ENCODE peak calls at places on chromosomes 1 and 21, in nine cellular contexts. X is Caki2, U is HEK293T, F is HFF-Myc, B is fibroblast of villous mesenchyme, A is cardiac fibroblast, K is upper lobe of right lung, W is AG08396, I is fibroblast of mammary gland. O is an unnamed sample.

GRCh38 chr21:34671891-34672290 is 3.1 kb downstream of the CLIC6 start:
- DNase-seq in A (no peak), B (no peak), U (no peak), F (no peak), X (no peak), W (no peak), I (no peak), K (no peak), O (no peak)

GRCh38 chr21:37226356-37226920 is 40.7 kb downstream of the VPS26C start:
- DNase-seq in I (no peak), F (no peak), W (no peak), U (no peak), X (no peak), K (no peak), B (no peak), A (no peak), O (no peak)

GRCh38 chr1:109206324-109206723 is 7.4 kb upstream of the SARS1 start:
- DNase-seq in K (no peak), X (no peak), U (no peak), A (no peak), I (no peak), B (no peak), F (no peak), W (no peak), O (no peak)

GRCh38 chr1:150549496-150550221 is 451 bp downstream of the ADAMTSL4 start:
- DNase-seq in F (no peak), W (peak; percentile 75), X (no peak), U (no peak), A (no peak), I (peak; percentile 34), K (no peak), B (no peak), O (no peak)

GRCh38 chr1:236534164-236534651 is 10.4 kb downstream of the LGALS8 start:
- DNase-seq in B (peak; percentile 45), K (no peak), X (peak; percentile 19), A (peak; percentile 39), I (peak; percentile 78), U (no peak), W (peak; percentile 44), F (no peak), O (no peak)

GRCh38 chr1:12600335-12600734 is 17.7 kb downstream of the DHRS3 start:
- DNase-seq in F (no peak), A (no peak), U (no peak), W (no peak), I (no peak), X (no peak), K (no peak), B (no peak), O (no peak)

GRCh38 chr1:185541861-185542260 is 192.3 kb upstream of the HMCN1 start:
- DNase-seq in I (peak; percentile 21), A (peak; percentile 49), K (no peak), U (no peak), W (no peak), B (peak; percentile 62), X (peak; percentile 61), F (no peak), O (no peak)

GRCh38 chr1:172885411-172885810 is 165.3 kb downstream of the TNFSF18 start:
- DNase-seq in I (peak; percentile 43), K (no peak), X (no peak), A (no peak), U (no peak), B (no peak), W (no peak), F (no peak), O (no peak)

GRCh38 chr1:188988589-188988988 is 1489.1 kb downstream of the BRINP3 start:
- DNase-seq in W (no peak), I (no peak), F (no peak), B (no peak), U (no peak), K (no peak), X (peak; percentile 16), A (no peak), O (no peak)

GRCh38 chr1:8078176-8078671 is 52.1 kb upstream of the ERRFI1 start:
- DNase-seq in B (peak; percentile 71), U (no peak), X (peak; percentile 74), A (peak; percentile 67), W (peak; percentile 41), K (no peak), I (peak; percentile 94), F (no peak), O (no peak)

GRCh38 chr1:161986328-161986727 is 37.3 kb downstream of the OLFML2B start:
- DNase-seq in X (no peak), U (no peak), I (peak; percentile 16), A (no peak), B (no peak), K (no peak), W (no peak), F (no peak), O (no peak)

GRCh38 chr1:54118704-54119103 is 34.1 kb downstream of the CDCP2 start:
- DNase-seq in I (peak; percentile 74), K (peak; percentile 10), U (no peak), F (no peak), W (peak; percentile 87), X (peak; percentile 24), B (peak; percentile 18), A (peak; percentile 25), O (no peak)